ENCODE peak calls at places on chromosome 18, in five cellular contexts. Q is trophoblast cell, B is IMR-90, I is mesenchymal stem cell, A is H1. E is an unnamed sample.

GRCh38 chr18:76494541-76495403 is at the start of gene ZNF516:
- DNase-seq in I (peak), Q (no peak), B (peak), A (no peak), E (peak)

GRCh38 chr18:50061876-50062517 is 132.9 kb downstream of the MYO5B start:
- DNase-seq in Q (no peak), A (no peak), B (no peak), I (no peak), E (no peak)

GRCh38 chr18:36697905-36698304 is 130.9 kb downstream of the TPGS2 start:
- DNase-seq in I (no peak), Q (no peak), A (no peak), B (peak), E (no peak)

GRCh38 chr18:67410075-67410474 is 106.4 kb downstream of the DSEL start:
- DNase-seq in B (peak), I (no peak), A (no peak), Q (no peak), E (no peak)

GRCh38 chr18:35110554-35111058 is 69.4 kb downstream of the MAPRE2 start:
- DNase-seq in Q (no peak), B (peak), I (no peak), A (no peak), E (no peak)

GRCh38 chr18:67717800-67718199 is 201.3 kb upstream of the DSEL start:
- DNase-seq in I (no peak), B (no peak), A (no peak), Q (no peak), E (no peak)

GRCh38 chr18:29588446-29589100 is 1411.6 kb upstream of the CDH2 start:
- DNase-seq in B (no peak), I (no peak), Q (no peak), A (no peak), E (no peak)

GRCh38 chr18:13612111-13612997 is 114.0 kb downstream of the FAM210A start:
- DNase-seq in A (no peak), Q (no peak), I (no peak), B (no peak), E (no peak)

GRCh38 chr18:36387296-36387695 is 89.8 kb downstream of the FHOD3 start:
- DNase-seq in Q (no peak), I (no peak), B (peak), A (no peak), E (no peak)

GRCh38 chr18:23740105-23740830 is 51.0 kb downstream of the LAMA3 start:
- DNase-seq in Q (no peak), I (peak), A (no peak), B (no peak), E (no peak)

GRCh38 chr18:47248610-47249343 is 2.7 kb downstream of the SKOR2 start:
- DNase-seq in Q (no peak), A (peak), B (no peak), I (no peak), E (no peak)

GRCh38 chr18:24601624-24602023 is 141.2 kb downstream of the HRH4 start:
- DNase-seq in B (no peak), I (no peak), Q (no peak), A (no peak), E (no peak)

GRCh38 chr18:27838230-27838629 is 338.7 kb downstream of the CDH2 start:
- DNase-seq in B (no peak), I (no peak), Q (no peak), A (no peak), E (no peak)

GRCh38 chr18:32930695-32931301 is 158.0 kb upstream of the KLHL14 start:
- DNase-seq in A (no peak), Q (no peak), I (peak), B (peak), E (peak)

GRCh38 chr18:5419601-5420000 is 124.1 kb upstream of the ZBTB14 start:
- DNase-seq in Q (no peak), I (no peak), A (no peak), B (no peak), E (no peak)

GRCh38 chr18:55968550-55968949 is 380.6 kb upstream of the TCF4 start:
- DNase-seq in I (no peak), A (no peak), B (peak), Q (no peak), E (no peak)

GRCh38 chr18:42339324-42339723 is 384.3 kb downstream of the PIK3C3 start:
- DNase-seq in Q (no peak), B (no peak), I (no peak), A (no peak), E (no peak)

GRCh38 chr18:22547807-22548561 is 130.3 kb upstream of the CTAGE1 start:
- DNase-seq in B (peak), Q (no peak), I (no peak), A (no peak), E (no peak)

GRCh38 chr18:53254265-53254664 is 914.3 kb downstream of the DCC start:
- DNase-seq in B (no peak), Q (no peak), I (no peak), A (no peak), E (no peak)

GRCh38 chr18:4358618-4359017 is 96.5 kb downstream of the DLGAP1 start:
- DNase-seq in I (no peak), A (peak), Q (no peak), B (no peak), E (no peak)

GRCh38 chr18:3360211-3360610 is 89.8 kb upstream of the TGIF1 start:
- DNase-seq in I (no peak), Q (no peak), B (no peak), A (peak), E (peak)

GRCh38 chr18:36761186-36761698 is 67.6 kb downstream of the TPGS2 start:
- DNase-seq in A (no peak), I (no peak), Q (no peak), B (no peak), E (no peak)

GRCh38 chr18:52288403-52289004 is 51.5 kb upstream of the DCC start:
- DNase-seq in A (peak), Q (peak), I (no peak), B (no peak), E (peak)

GRCh38 chr18:24273596-24273995 is 124.0 kb downstream of the OSBPL1A start:
- DNase-seq in B (peak), A (no peak), I (no peak), Q (peak), E (no peak)

GRCh38 chr18:77359561-77360314 is 110.1 kb downstream of the GALR1 start:
- DNase-seq in I (no peak), B (no peak), A (no peak), Q (no peak), E (no peak)

DNA sequence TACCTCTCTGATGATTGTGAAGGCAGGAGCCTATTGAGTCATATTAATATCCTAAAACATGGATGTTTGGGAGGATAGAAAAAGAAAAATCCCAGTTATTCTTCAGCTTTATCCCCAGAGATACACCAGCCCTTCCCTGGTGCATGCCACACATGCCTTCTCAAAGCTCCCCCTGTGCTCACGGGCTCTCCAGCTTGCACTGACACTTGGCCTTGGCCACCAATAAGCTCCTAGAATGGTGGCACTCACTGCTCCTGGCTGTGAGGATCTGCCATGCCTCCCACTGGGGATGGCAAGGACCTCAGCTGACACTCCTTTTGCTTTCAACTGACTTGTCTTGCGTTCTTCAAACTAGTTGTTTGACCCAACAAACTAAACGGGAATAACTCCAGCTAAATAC is 15.9 kb downstream of the SLC14A1 start:
- DNase-seq in B (no peak), A (no peak), Q (no peak), I (no peak), E (no peak)
- H4K91ac ChIP-seq in B (peak), A (peak), Q (no peak), I (peak), E (no peak)

DNA sequence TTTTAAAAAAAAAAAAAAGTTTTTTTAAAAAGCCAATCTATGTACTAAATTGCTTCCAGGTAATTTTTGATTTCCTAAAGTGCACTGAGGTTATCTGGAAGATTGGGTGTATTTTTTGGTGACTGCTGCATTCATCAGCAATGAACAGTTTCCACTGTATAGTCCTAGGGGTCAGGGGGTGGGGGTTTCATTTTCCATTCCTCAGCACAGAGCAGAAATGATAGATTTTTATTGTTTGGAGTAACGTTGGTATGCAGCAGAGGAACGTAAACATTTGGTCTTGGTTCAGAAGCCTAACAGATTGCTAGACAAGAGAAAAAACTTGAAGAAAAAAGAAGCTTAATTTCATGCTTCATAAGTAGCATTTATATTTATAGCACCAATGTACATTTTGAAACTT is 54.9 kb downstream of the ZCCHC2 start:
- DNase-seq in I (no peak), Q (no peak), A (no peak), B (peak), E (no peak)
- H3K4me3 ChIP-seq in I (no peak), Q (no peak), A (no peak), B (no peak), E (no peak)

DNA sequence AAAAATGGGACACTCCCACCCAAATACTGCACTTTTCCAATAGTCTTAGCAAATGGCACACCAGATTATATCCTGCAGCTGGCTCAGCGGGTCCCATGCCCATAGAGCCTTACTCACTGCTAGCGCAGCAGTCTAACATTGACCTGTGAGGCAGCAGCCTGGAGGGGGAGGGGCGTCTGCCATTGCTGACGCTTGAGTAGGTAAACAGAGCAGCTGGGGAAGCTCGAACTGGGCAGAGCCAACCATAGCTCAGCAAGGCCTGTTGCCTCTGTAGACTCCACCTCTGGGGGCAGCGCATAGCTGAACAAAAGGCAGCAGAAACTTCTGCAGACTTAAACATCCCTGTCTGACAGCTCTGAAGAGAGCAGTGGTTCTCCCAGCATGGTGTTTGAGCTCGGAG is 110.4 kb downstream of the CTIF start:
- DNase-seq in A (no peak), I (no peak), B (no peak), Q (no peak), E (no peak)
- H4K91ac ChIP-seq in A (no peak), I (no peak), B (no peak), Q (no peak), E (no peak)

GRCh38 chr18:12076424-12077140 is 17.1 kb upstream of the ANKRD62 start:
- DNase-seq in Q (peak), A (no peak), I (peak), B (peak), E (no peak)
- H3K4me3 ChIP-seq in Q (no peak), A (peak), I (peak), B (peak), E (no peak)